ENCODE peak calls at places on chromosomes 7 and 10, in four cellular contexts. F, A, L and S are unnamed samples.

GRCh38 chr10:73247509-73248258 is 629 bp upstream of the DNAJC9 start:
- DNase-seq in F (no peak), A (peak; percentile 55), L (no peak), S (no peak)

GRCh38 chr10:11563936-11564335 is 47.5 kb downstream of the USP6NL start:
- DNase-seq in F (no peak), A (no peak), L (no peak), S (no peak)

GRCh38 chr7:120055300-120055699 is 217.7 kb upstream of the KCND2 start:
- DNase-seq in F (no peak), A (no peak), L (peak; percentile 13), S (no peak)

GRCh38 chr7:12485845-12486244 is 82.2 kb upstream of the VWDE start:
- DNase-seq in F (no peak), A (no peak), L (no peak), S (no peak)

GRCh38 chr7:144468990-144469732 is 65.7 kb upstream of the NOBOX start:
- DNase-seq in F (no peak), A (no peak), L (no peak), S (no peak)

GRCh38 chr7:5344342-5344741 is 61.6 kb downstream of the SLC29A4 start:
- DNase-seq in F (no peak), A (no peak), L (no peak), S (no peak)

GRCh38 chr10:96507044-96507443 is 6.7 kb downstream of the TLL2 start:
- DNase-seq in F (no peak), A (no peak), L (no peak), S (no peak)

GRCh38 chr7:123860848-123861247 is 15.9 kb downstream of the HYAL4 start:
- DNase-seq in F (no peak), A (no peak), L (no peak), S (no peak)

GRCh38 chr7:98555403-98555802 is 61.7 kb upstream of the NPTX2 start:
- DNase-seq in F (no peak), A (no peak), L (no peak), S (no peak)

GRCh38 chr10:1573334-1573969 is 163.9 kb downstream of the ADARB2 start:
- DNase-seq in F (no peak), A (no peak), L (no peak), S (no peak)

GRCh38 chr10:128440513-128441160 is 314.4 kb upstream of the MKI67 start:
- DNase-seq in F (no peak), A (no peak), L (no peak), S (no peak)

GRCh38 chr7:50834136-50834535 is 51.4 kb upstream of the GRB10 start:
- DNase-seq in F (no peak), A (no peak), L (no peak), S (no peak)

GRCh38 chr7:140121321-140121720 is 55.5 kb downstream of the KDM7A start:
- DNase-seq in F (no peak), A (no peak), L (no peak), S (no peak)

GRCh38 chr10:120982507-120982906 is 131.3 kb downstream of the WDR11 start:
- DNase-seq in F (no peak), A (no peak), L (no peak), S (no peak)

GRCh38 chr10:934746-935406 is 3.4 kb upstream of the LARP4B start:
- DNase-seq in F (peak; percentile 45), A (no peak), L (no peak), S (no peak)

GRCh38 chr7:70568674-70569334 is 563.1 kb upstream of the GALNT17 start:
- DNase-seq in F (no peak), A (peak; percentile 71), L (no peak), S (no peak)
- H3K4me1 ChIP-seq in F (peaks cover 22% of the 10 kb centered on the region), A (peaks cover 3% of the 10 kb centered on the region), L (no peaks in the 10 kb centered on the region), S (no peaks in the 10 kb centered on the region)

GRCh38 chr7:107958764-107959526 is 44.0 kb downstream of the LAMB1 start:
- DNase-seq in F (no peak), A (no peak), L (no peak), S (no peak)
- TF ChIP-seq POLR2AphosphoS5 in F (no peak), A (no peak), L (no peak), S (no peak)

GRCh38 chr10:28496481-28496961 is 36.4 kb upstream of the WAC start:
- DNase-seq in F (peak; percentile 15), A (peak; percentile 56), L (no peak), S (no peak)
- TF ChIP-seq TCF7L2 in F (no peak), A (no peak), L (no peak), S (no peak)

GRCh38 chr10:101859530-101859929 is 15.9 kb upstream of the KCNIP2 start:
- DNase-seq in F (no peak), A (no peak), L (no peak), S (no peak)

GRCh38 chr10:101857802-101858476 is 14.3 kb upstream of the KCNIP2 start:
- DNase-seq in F (no peak), A (no peak), L (no peak), S (no peak)

GRCh38 chr10:101856626-101857025 is 13.0 kb upstream of the KCNIP2 start:
- DNase-seq in F (no peak), A (no peak), L (no peak), S (no peak)

GRCh38 chr10:101858723-101859500 is 15.3 kb upstream of the KCNIP2 start:
- DNase-seq in F (no peak), A (no peak), L (no peak), S (no peak)
- H3K4me1 ChIP-seq in F (peaks cover 6% of the 10 kb centered on the region), A (no peaks in the 10 kb centered on the region), L (no peaks in the 10 kb centered on the region), S (no peaks in the 10 kb centered on the region)

GRCh38 chr10:92848441-92849233 is at the start of gene EXOC6:
- DNase-seq in F (peak; percentile 63), A (peak; percentile 87), L (peak; percentile 71), S (peak; percentile 33)
- TF ChIP-seq POLR2AphosphoS5 in F (peak; percentile 65), A (peak; percentile 61), L (peak; percentile 83), S (peak; percentile 78)